ENCODE peak calls at places on chromosome X, in six cellular contexts. Z is activated naive CD8-positive, alpha-beta T cell treated with anti-CD3 and anti-CD28 coated beads, Interleukin-2, amount 10 ng/mL, durations not matched to agents 7 days and 5 days; W is Caki2; N is neuronal stem cell; S is kidney glomerular epithelial cell; F is T-helper 2 cell. R is an unnamed sample.

GRCh38 chrX:75096331-75096730 is 59.8 kb downstream of the ABCB7 start:
- DNase-seq in Z (no peak), W (no peak), N (no peak), S (no peak), F (no peak), R (no peak)

GRCh38 chrX:149470960-149471359 is 34.1 kb downstream of the IDS start:
- DNase-seq in Z (peak; percentile 70), W (peak; percentile 57), N (peak; percentile 61), S (peak; percentile 32), F (peak; percentile 46), R (peak; percentile 42)

GRCh38 chrX:150841466-150842197 is 56.8 kb downstream of the CD99L2 start:
- DNase-seq in Z (no peak), W (no peak), N (no peak), S (no peak), F (no peak), R (no peak)

GRCh38 chrX:50081282-50081955 is 119.4 kb downstream of the AKAP4 start:
- DNase-seq in Z (no peak), W (no peak), N (no peak), S (no peak), F (no peak), R (peak; percentile 25)

GRCh38 chrX:42143866-42144592 is 220.7 kb upstream of the CASK start:
- DNase-seq in Z (no peak), W (no peak), N (no peak), S (no peak), F (no peak), R (no peak)

GRCh38 chrX:53474707-53475106 is 40.5 kb upstream of the HSD17B10 start:
- DNase-seq in Z (no peak), W (no peak), N (no peak), S (no peak), F (no peak), R (no peak)

GRCh38 chrX:21639775-21640174 is 18.4 kb downstream of the KLHL34 start:
- DNase-seq in Z (no peak), W (no peak), N (no peak), S (no peak), F (no peak), R (no peak)

GRCh38 chrX:47643926-47644325 is 6.4 kb downstream of the ELK1 start:
- DNase-seq in Z (no peak), W (no peak), N (no peak), S (no peak), F (no peak), R (no peak)

GRCh38 chrX:11406109-11406755 is 113.0 kb downstream of the AMELX start:
- DNase-seq in Z (no peak), W (no peak), N (no peak), S (no peak), F (no peak), R (no peak)

GRCh38 chrX:7927259-7928167 is at the start of gene PNPLA4:
- DNase-seq in Z (peak; percentile 83), W (peak; percentile 86), N (peak; percentile 66), S (peak; percentile 68), F (peak; percentile 69), R (no peak)

GRCh38 chrX:53794181-53794580 is 107.7 kb upstream of the HUWE1 start:
- DNase-seq in Z (no peak), W (no peak), N (no peak), S (no peak), F (no peak), R (no peak)

GRCh38 chrX:132169554-132169953 is 41.7 kb upstream of the FRMD7 start:
- DNase-seq in Z (no peak), W (no peak), N (no peak), S (no peak), F (no peak), R (no peak)

GRCh38 chrX:15160558-15160957 is 109.3 kb downstream of the ASB9 start:
- DNase-seq in Z (no peak), W (peak; percentile 6), N (no peak), S (no peak), F (no peak), R (no peak)

GRCh38 chrX:136961594-136962135 is 72.1 kb downstream of the GPR101 start:
- DNase-seq in Z (no peak), W (no peak), N (no peak), S (no peak), F (no peak), R (no peak)

GRCh38 chrX:145613894-145614293 is 203.7 kb upstream of the SLITRK2 start:
- DNase-seq in Z (no peak), W (no peak), N (no peak), S (no peak), F (no peak), R (no peak)

GRCh38 chrX:48511561-48511960 is 2.8 kb downstream of the PORCN start:
- DNase-seq in Z (no peak), W (no peak), N (no peak), S (no peak), F (no peak), R (no peak)

GRCh38 chrX:14039344-14039743 is 9.7 kb upstream of the GEMIN8 start:
- DNase-seq in Z (no peak), W (no peak), N (peak; percentile 36), S (peak; percentile 13), F (peak; percentile 29), R (no peak)

GRCh38 chrX:132219343-132219768 is at the start of gene RAP2C:
- DNase-seq in Z (peak; percentile 41), W (peak; percentile 64), N (peak; percentile 31), S (peak; percentile 2), F (peak; percentile 40), R (peak; percentile 16)

GRCh38 chrX:63761639-63762038 is 23.4 kb downstream of the ARHGEF9 start:
- DNase-seq in Z (no peak), W (no peak), N (no peak), S (no peak), F (no peak), R (no peak)

GRCh38 chrX:119778829-119779228 is 12.6 kb downstream of the RPL39 start:
- DNase-seq in Z (no peak), W (no peak), N (no peak), S (no peak), F (no peak), R (no peak)

GRCh38 chrX:43500996-43501694 is 155.0 kb upstream of the MAOA start:
- DNase-seq in Z (no peak), W (no peak), N (no peak), S (no peak), F (no peak), R (no peak)

GRCh38 chrX:44651347-44651746 is 108.7 kb upstream of the FUNDC1 start:
- DNase-seq in Z (no peak), W (no peak), N (no peak), S (no peak), F (no peak), R (no peak)

GRCh38 chrX:129359269-129359668 is 164.0 kb downstream of the SMARCA1 start:
- DNase-seq in Z (no peak), W (no peak), N (no peak), S (no peak), F (no peak), R (no peak)

GRCh38 chrX:107683124-107683895 is 55.0 kb downstream of the PRPS1 start:
- DNase-seq in Z (no peak), W (no peak), N (no peak), S (no peak), F (no peak), R (no peak)

GRCh38 chrX:97057349-97057909 is 173.7 kb downstream of the RPA4 start:
- DNase-seq in Z (no peak), W (peak; percentile 41), N (no peak), S (no peak), F (no peak), R (no peak)

GRCh38 chrX:153474718-153475117 is 4.3 kb upstream of the HAUS7 start:
- DNase-seq in Z (peak; percentile 47), W (no peak), N (no peak), S (no peak), F (peak; percentile 34), R (no peak)

GRCh38 chrX:113399501-113400192 is 559.0 kb upstream of the AMOT start:
- DNase-seq in Z (no peak), W (no peak), N (no peak), S (peak; percentile 21), F (no peak), R (no peak)

GRCh38 chrX:100946521-100946920 is 17.8 kb upstream of the XKRX start:
- DNase-seq in Z (no peak), W (no peak), N (no peak), S (no peak), F (no peak), R (no peak)